ENCODE peak calls at places on chromosomes 2 and 18, in six cellular contexts. U is left ventricle myocardium inferior, T is neural crest cell, L is Calu3, Y is cardiac fibroblast, D is kidney. Q is an unnamed sample.

GRCh38 chr2:27184115-27184514 is 27.7 kb upstream of the ATRAID start:
- DNase-seq in U (no peak), T (no peak), L (no peak), Y (peak; percentile 66), D (no peak), Q (no peak)

GRCh38 chr2:100813527-100813926 is 6.4 kb upstream of the NPAS2 start:
- DNase-seq in U (no peak), T (no peak), L (no peak), Y (peak; percentile 83), D (no peak), Q (no peak)

GRCh38 chr2:104434966-104435365 is 418.9 kb upstream of the POU3F3 start:
- DNase-seq in U (no peak), T (no peak), L (no peak), Y (no peak), D (no peak), Q (no peak)

GRCh38 chr18:34222396-34223163 is 2.1 kb downstream of the NOL4 start:
- DNase-seq in U (peak; percentile 16), T (peak; percentile 41), L (peak; percentile 22), Y (peak; percentile 1), D (peak; percentile 70), Q (no peak)

GRCh38 chr2:156157670-156158069 is 174.9 kb downstream of the NR4A2 start:
- DNase-seq in U (no peak), T (no peak), L (no peak), Y (no peak), D (no peak), Q (no peak)

GRCh38 chr18:44729631-44730101 is 49.0 kb downstream of the SETBP1 start:
- DNase-seq in U (no peak), T (no peak), L (no peak), Y (peak; percentile 40), D (no peak), Q (no peak)

GRCh38 chr18:77054288-77054605 is 78.3 kb downstream of the MBP start:
- DNase-seq in U (no peak), T (no peak), L (peak; percentile 45), Y (no peak), D (no peak), Q (no peak)

GRCh38 chr2:147910990-147911473 is 66.2 kb downstream of the ACVR2A start:
- DNase-seq in U (no peak), T (peak; percentile 28), L (peak; percentile 43), Y (peak; percentile 87), D (no peak), Q (no peak)

GRCh38 chr2:207471261-207471660 is 58.5 kb upstream of the CREB1 start:
- DNase-seq in U (no peak), T (no peak), L (no peak), Y (no peak), D (no peak), Q (no peak)

GRCh38 chr2:237201461-237202287 is 116.0 kb downstream of the COPS8 start:
- DNase-seq in U (no peak), T (no peak), L (peak; percentile 77), Y (peak; percentile 85), D (peak; percentile 91), Q (no peak)

GRCh38 chr2:149894760-149895159 is 307.2 kb upstream of the MMADHC start:
- DNase-seq in U (no peak), T (no peak), L (no peak), Y (no peak), D (no peak), Q (no peak)

GRCh38 chr2:214019229-214019972 is 391.5 kb upstream of the VWC2L start:
- DNase-seq in U (no peak), T (no peak), L (peak; percentile 59), Y (peak; percentile 96), D (no peak), Q (no peak)

GRCh38 chr2:101053117-101053516 is 51.0 kb downstream of the RPL31 start:
- DNase-seq in U (no peak), T (no peak), L (no peak), Y (no peak), D (no peak), Q (no peak)

GRCh38 chr2:196170681-196171247 is 614 bp downstream of the STK17B start:
- DNase-seq in U (peak; percentile 30), T (no peak), L (no peak), Y (peak; percentile 43), D (peak; percentile 88), Q (no peak)

GRCh38 chr2:105242286-105242993 is 897 bp downstream of the GPR45 start:
- DNase-seq in U (no peak), T (no peak), L (no peak), Y (no peak), D (no peak), Q (no peak)

GRCh38 chr2:219388127-219388844 is 574 bp upstream of the DNPEP start:
- DNase-seq in U (peak; percentile 99), T (peak; percentile 96), L (peak; percentile 98), Y (peak; percentile 99), D (peak; percentile 100), Q (peak; percentile 98)

GRCh38 chr2:96471772-96472171 is 33.4 kb downstream of the NEURL3 start:
- DNase-seq in U (no peak), T (no peak), L (no peak), Y (no peak), D (no peak), Q (no peak)

GRCh38 chr2:178513876-178514275 is 33.6 kb downstream of the PLEKHA3 start:
- DNase-seq in U (no peak), T (no peak), L (no peak), Y (peak; percentile 4), D (no peak), Q (no peak)

GRCh38 chr18:1092228-1092627 is 187.6 kb downstream of the ADCYAP1 start:
- DNase-seq in U (no peak), T (no peak), L (peak; percentile 11), Y (peak; percentile 4), D (no peak), Q (no peak)

GRCh38 chr18:2641638-2642037 is 13.9 kb upstream of the SMCHD1 start:
- DNase-seq in U (no peak), T (no peak), L (no peak), Y (peak; percentile 41), D (no peak), Q (no peak)

GRCh38 chr2:146412625-146413024 is 1432.2 kb upstream of the ACVR2A start:
- DNase-seq in U (no peak), T (no peak), L (no peak), Y (no peak), D (no peak), Q (no peak)

GRCh38 chr2:232885264-232885961 is 15.3 kb downstream of the SNORC start:
- DNase-seq in U (peak; percentile 5), T (no peak), L (no peak), Y (no peak), D (peak; percentile 62), Q (peak; percentile 55)

DNA sequence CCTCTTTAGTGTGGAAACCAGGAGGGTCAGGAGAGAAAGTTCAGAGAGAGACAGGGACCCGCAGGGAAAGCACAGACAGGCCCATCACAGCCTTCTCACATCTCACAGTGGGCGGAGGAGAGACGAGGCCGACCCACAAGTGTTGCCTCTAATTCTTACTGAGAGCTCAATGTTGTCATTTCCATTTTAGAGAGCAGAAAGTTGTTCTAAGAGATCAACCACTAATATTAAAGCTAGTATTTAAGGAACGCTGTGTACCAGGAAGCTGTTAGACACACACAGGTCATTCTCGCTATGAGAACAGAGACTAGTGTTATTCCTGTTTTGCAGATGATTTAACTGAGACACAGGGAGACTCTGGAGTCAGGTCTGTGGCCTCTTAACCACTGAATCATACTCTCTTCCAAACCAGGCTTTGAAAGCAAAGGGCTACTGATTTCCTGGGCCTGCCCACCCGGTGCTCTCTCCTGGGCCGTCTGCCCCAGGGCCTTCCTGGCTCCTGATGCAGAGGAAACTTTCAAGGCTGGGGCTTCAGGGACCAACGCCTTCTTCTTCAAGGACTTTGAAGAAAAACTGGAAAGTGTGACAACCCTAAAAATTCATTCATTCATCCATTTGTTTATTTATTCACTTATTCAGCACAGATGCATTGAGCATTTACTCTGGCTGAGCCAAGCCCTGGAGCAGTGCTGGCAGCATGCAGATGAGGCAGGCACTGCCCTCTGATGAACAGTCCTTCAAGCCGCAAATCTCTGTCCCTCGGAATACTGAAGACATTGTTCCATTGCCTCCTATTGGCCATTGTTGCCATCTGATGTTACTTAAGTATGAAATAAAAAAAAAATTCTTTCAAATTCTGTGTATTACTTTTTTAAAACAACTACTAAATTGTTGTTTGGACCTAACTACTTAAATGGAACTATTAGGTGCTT is 37.2 kb upstream of the BIN1 start:
- DNase-seq in U (no peak), T (no peak), L (no peak), Y (peak; percentile 29), D (peak; percentile 58), Q (no peak)
- TF ChIP-seq CTCF in U (no peak), T (no peak), L (no peak), Y (no peak), D (no peak), Q (no peak)

GRCh38 chr18:72652990-72653593 is 109.0 kb upstream of the CBLN2 start:
- DNase-seq in U (no peak), T (peak; percentile 59), L (peak; percentile 56), Y (peak; percentile 6), D (no peak), Q (no peak)
- TF ChIP-seq CTCF in U (peak; percentile 24), T (peak; percentile 69), L (peak; percentile 41), Y (peak; percentile 26), D (peak; percentile 45), Q (no peak)

GRCh38 chr18:49859006-49859359 is 45.6 kb upstream of the ACAA2 start:
- DNase-seq in U (no peak), T (no peak), L (no peak), Y (no peak), D (no peak), Q (no peak)

GRCh38 chr18:49859725-49860124 is 46.4 kb upstream of the ACAA2 start:
- DNase-seq in U (no peak), T (no peak), L (no peak), Y (no peak), D (no peak), Q (no peak)

GRCh38 chr18:49863769-49864615 is 50.7 kb upstream of the ACAA2 start:
- DNase-seq in U (no peak), T (no peak), L (no peak), Y (no peak), D (no peak), Q (no peak)

GRCh38 chr18:49862656-49863385 is 49.5 kb upstream of the ACAA2 start:
- DNase-seq in U (no peak), T (no peak), L (no peak), Y (no peak), D (no peak), Q (no peak)

GRCh38 chr18:49861659-49862058 is 48.3 kb upstream of the ACAA2 start:
- DNase-seq in U (no peak), T (no peak), L (no peak), Y (peak; percentile 20), D (no peak), Q (no peak)
- TF ChIP-seq CTCF in U (no peak), T (peak; percentile 53), L (peak; percentile 55), Y (peak; percentile 27), D (peak; percentile 6), Q (no peak)

DNA sequence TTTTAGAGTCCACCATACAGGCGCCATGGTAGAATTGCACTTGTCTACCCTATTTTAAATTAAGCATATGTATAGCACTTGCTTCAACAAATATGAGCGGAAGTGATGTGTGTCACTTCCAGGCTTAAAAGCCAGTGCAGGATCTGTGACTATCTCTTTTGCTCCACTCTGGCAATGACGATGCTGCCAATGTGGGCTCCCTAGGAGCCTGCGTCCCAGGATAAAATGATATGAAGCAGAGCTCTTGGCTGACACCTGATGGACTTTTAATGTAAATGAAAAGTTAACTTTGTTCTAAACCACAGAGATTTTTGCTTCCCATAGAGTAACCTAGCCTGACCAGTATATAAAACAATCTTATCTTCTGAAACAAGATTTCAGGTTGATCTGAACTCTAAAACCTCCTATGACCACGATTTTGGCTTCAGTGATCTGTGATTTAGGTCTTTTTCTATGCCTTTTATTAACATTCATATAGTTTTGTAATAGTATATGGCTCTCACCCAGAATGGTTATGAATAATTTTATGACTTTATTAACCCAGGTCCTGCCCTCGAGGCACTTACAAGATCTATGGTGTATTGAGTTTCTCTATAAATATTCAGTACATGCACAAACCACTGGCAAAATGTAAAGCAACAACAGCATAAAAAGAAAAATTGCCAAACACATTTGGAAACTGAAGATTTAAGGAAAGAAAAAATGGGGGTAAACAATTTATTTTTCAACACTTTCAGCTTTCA is 422.5 kb upstream of the PIK3C3 start:
- DNase-seq in U (no peak), T (no peak), L (no peak), Y (peak; percentile 14), D (no peak), Q (no peak)
- TF ChIP-seq CTCF in U (no peak), T (peak; percentile 31), L (peak; percentile 22), Y (no peak), D (no peak), Q (no peak)